ENCODE peak calls at places on chromosomes 12 and 14, in seven cellular contexts. K is heart left ventricle, R is Peyer's patch, C is body of pancreas, P is fibroblast of mammary gland, O is colonic mucosa, E is fibroblast of lung. S is an unnamed sample.

GRCh38 chr12:8890313-8891084 is 23.8 kb upstream of the PHC1 start:
- DNase-seq in K (no peak), R (no peak), C (peak; percentile 51), P (peak; percentile 37), O (peak; percentile 50), E (peak; percentile 50), S (peak; percentile 71)

GRCh38 chr14:94919896-94920295 is 150.0 kb upstream of the GSC start:
- DNase-seq in K (no peak), R (no peak), C (no peak), P (no peak), O (no peak), E (no peak), S (no peak)

GRCh38 chr14:95320076-95320895 is 578 bp upstream of the CLMN start:
- DNase-seq in K (no peak), R (no peak), C (peak; percentile 52), P (no peak), O (no peak), E (no peak), S (no peak)

GRCh38 chr14:98512501-98513251 is 759.3 kb downstream of the BCL11B start:
- DNase-seq in K (no peak), R (no peak), C (no peak), P (no peak), O (no peak), E (no peak), S (no peak)

GRCh38 chr14:65850429-65851145 is 438.1 kb downstream of the FUT8 start:
- DNase-seq in K (no peak), R (no peak), C (no peak), P (no peak), O (no peak), E (no peak), S (no peak)

GRCh38 chr12:83573676-83574075 is 887.0 kb downstream of the TMTC2 start:
- DNase-seq in K (no peak), R (no peak), C (peak; percentile 18), P (peak; percentile 75), O (no peak), E (peak; percentile 92), S (peak; percentile 18)

GRCh38 chr12:68011882-68012207 is 22.6 kb downstream of the IFNG-AS1 start:
- DNase-seq in K (no peak), R (no peak), C (no peak), P (peak; percentile 21), O (no peak), E (no peak), S (peak; percentile 43)

GRCh38 chr12:6336859-6337744 is 4.8 kb downstream of the TNFRSF1A start:
- DNase-seq in K (peak; percentile 68), R (no peak), C (no peak), P (no peak), O (no peak), E (no peak), S (no peak)

GRCh38 chr12:113514602-113515001 is 42.9 kb upstream of the LHX5 start:
- DNase-seq in K (no peak), R (no peak), C (no peak), P (no peak), O (no peak), E (no peak), S (no peak)

GRCh38 chr12:47558625-47559345 is 147.0 kb downstream of the RPAP3 start:
- DNase-seq in K (no peak), R (no peak), C (no peak), P (no peak), O (no peak), E (no peak), S (no peak)

GRCh38 chr14:65656554-65656953 is 244.0 kb downstream of the FUT8 start:
- DNase-seq in K (no peak), R (no peak), C (no peak), P (no peak), O (no peak), E (no peak), S (no peak)

GRCh38 chr14:53851394-53852056 is 105.1 kb downstream of the BMP4 start:
- DNase-seq in K (no peak), R (no peak), C (no peak), P (no peak), O (no peak), E (no peak), S (no peak)

DNA sequence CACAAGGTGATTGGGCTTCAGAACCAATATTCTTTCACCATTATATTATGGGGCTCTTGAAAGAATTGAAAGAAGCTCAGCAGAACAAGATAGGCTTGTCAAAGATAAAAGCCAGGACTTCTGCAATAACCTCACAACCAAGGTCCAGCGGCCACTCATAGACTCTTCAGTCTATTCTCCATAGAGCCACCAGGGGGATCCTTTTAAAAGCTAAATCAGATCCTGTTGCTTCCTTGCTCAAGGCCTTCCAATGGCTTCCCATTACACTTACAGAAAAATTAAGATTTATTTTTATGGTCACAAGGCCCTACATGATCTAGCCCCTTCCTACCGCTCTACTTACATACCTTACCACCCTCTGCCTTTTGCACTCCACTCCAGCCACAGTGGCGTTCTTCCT is 169.6 kb downstream of the C12orf42 start:
- DNase-seq in K (no peak), R (no peak), C (no peak), P (no peak), O (no peak), E (no peak), S (no peak)
- TF ChIP-seq CTCF in K (no peak), R (no peak), C (no peak), P (no peak), O (no peak), E (no peak), S (no peak)

GRCh38 chr14:89941830-89942377 is 12.6 kb downstream of the EFCAB11 start:
- DNase-seq in K (no peak), R (no peak), C (no peak), P (no peak), O (no peak), E (no peak), S (no peak)

GRCh38 chr14:89933002-89933401 is 21.5 kb downstream of the EFCAB11 start:
- DNase-seq in K (no peak), R (no peak), C (no peak), P (no peak), O (no peak), E (no peak), S (no peak)

DNA sequence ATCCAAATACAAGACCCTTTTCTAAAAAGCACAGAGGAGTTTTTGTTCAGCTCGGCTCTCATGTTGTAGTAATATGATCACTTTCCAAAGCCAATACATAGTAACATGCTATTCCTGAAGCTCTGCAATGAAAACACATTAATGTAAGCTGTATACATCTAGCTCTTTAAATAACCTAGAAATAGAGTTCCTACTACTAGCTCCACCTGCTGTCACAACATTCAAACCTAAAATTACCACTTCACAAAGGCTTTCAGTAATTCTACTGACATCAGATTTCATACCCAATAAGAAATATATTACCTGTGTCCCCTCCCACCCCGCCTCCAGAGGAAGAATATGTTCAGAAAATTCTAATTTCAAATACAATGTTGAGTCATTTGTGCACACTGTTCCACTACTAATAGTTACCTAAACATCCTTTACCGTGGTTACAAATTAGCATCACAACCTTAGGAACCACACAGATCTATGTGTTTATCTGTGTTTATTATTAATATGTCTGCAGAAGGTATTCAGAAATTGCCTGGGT is 17.8 kb downstream of the EFCAB11 start:
- DNase-seq in K (no peak), R (no peak), C (no peak), P (no peak), O (no peak), E (no peak), S (no peak)
- TF ChIP-seq CTCF in K (no peak), R (no peak), C (no peak), P (no peak), O (no peak), E (peak; percentile 19), S (no peak)

GRCh38 chr12:12900786-12901157 is 9.4 kb downstream of the GPRC5A start:
- DNase-seq in K (no peak), R (no peak), C (no peak), P (no peak), O (no peak), E (no peak), S (no peak)

GRCh38 chr12:12898911-12899511 is 7.6 kb downstream of the GPRC5A start:
- DNase-seq in K (no peak), R (no peak), C (no peak), P (no peak), O (no peak), E (no peak), S (no peak)

GRCh38 chr12:12902036-12902435 is 10.7 kb downstream of the GPRC5A start:
- DNase-seq in K (no peak), R (no peak), C (no peak), P (peak; percentile 74), O (no peak), E (peak; percentile 60), S (no peak)

GRCh38 chr12:12899530-12900380 is 8.4 kb downstream of the GPRC5A start:
- DNase-seq in K (no peak), R (no peak), C (no peak), P (peak; percentile 98), O (no peak), E (peak; percentile 97), S (no peak)

GRCh38 chr12:12901158-12901791 is 9.9 kb downstream of the GPRC5A start:
- DNase-seq in K (no peak), R (no peak), C (no peak), P (peak; percentile 99), O (peak; percentile 62), E (peak; percentile 91), S (no peak)
- TF ChIP-seq CTCF in K (no peak), R (no peak), C (no peak), P (no peak), O (no peak), E (no peak), S (no peak)

DNA sequence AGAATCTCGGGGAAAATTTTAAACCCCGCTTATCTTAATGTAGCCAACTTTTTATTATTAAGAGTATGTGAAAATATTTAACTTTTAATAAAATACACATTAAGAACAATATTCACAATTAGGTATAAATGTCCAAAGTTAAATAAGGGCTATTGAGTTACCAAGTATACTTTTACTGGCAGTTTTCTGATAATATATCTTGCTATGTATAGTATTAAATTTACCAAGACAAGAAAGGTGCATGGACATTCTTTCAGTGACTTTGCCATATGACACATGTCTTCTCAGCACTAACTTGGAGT is 115.4 kb downstream of the MON2 start:
- DNase-seq in K (no peak), R (no peak), C (no peak), P (no peak), O (no peak), E (no peak), S (peak; percentile 3)
- TF ChIP-seq CTCF in K (no peak), R (no peak), C (no peak), P (no peak), O (no peak), E (no peak), S (no peak)

S was measured in cardiac muscle cell.